ENCODE peak calls at places on chromosomes 3 and 15, in nine cellular contexts. One of them, this sample, is unnamed.

GRCh38 chr3:72474775-72475174 is 373.5 kb downstream of the SHQ1 start:
- DNase-seq in AG10803: no peak
- DNase-seq in WERI-Rb-1: no peak
- DNase-seq in ovary: no peak
- DNase-seq in suprapubic skin: no peak
- DNase-seq in cardiac fibroblast: no peak
- DNase-seq in dorsolateral prefrontal cortex: no peak
- DNase-seq in testis: no peak
- DNase-seq in pancreas: no peak
- DNase-seq in this sample: no peak

GRCh38 chr3:161567962-161568361 is 71.4 kb downstream of the OTOL1 start:
- DNase-seq in AG10803: peak
- DNase-seq in WERI-Rb-1: peak
- DNase-seq in ovary: no peak
- DNase-seq in suprapubic skin: no peak
- DNase-seq in cardiac fibroblast: no peak
- DNase-seq in dorsolateral prefrontal cortex: no peak
- DNase-seq in testis: no peak
- DNase-seq in pancreas: no peak
- DNase-seq in this sample: no peak

GRCh38 chr3:101070260-101071121 is 77.3 kb upstream of the ABI3BP start:
- DNase-seq in AG10803: no peak
- DNase-seq in WERI-Rb-1: peak
- DNase-seq in ovary: peak
- DNase-seq in suprapubic skin: no peak
- DNase-seq in cardiac fibroblast: peak
- DNase-seq in dorsolateral prefrontal cortex: no peak
- DNase-seq in testis: peak
- DNase-seq in pancreas: peak
- DNase-seq in this sample: peak

GRCh38 chr3:73226026-73226425 is 164.6 kb downstream of the EBLN2 start:
- DNase-seq in AG10803: peak
- DNase-seq in WERI-Rb-1: no peak
- DNase-seq in ovary: no peak
- DNase-seq in suprapubic skin: no peak
- DNase-seq in cardiac fibroblast: no peak
- DNase-seq in dorsolateral prefrontal cortex: no peak
- DNase-seq in testis: no peak
- DNase-seq in pancreas: no peak
- DNase-seq in this sample: no peak

GRCh38 chr3:156826896-156827882 is 1.0 kb downstream of the LEKR1 start:
- DNase-seq in AG10803: no peak
- DNase-seq in WERI-Rb-1: no peak
- DNase-seq in ovary: no peak
- DNase-seq in suprapubic skin: no peak
- DNase-seq in cardiac fibroblast: no peak
- DNase-seq in dorsolateral prefrontal cortex: no peak
- DNase-seq in testis: no peak
- DNase-seq in pancreas: no peak
- DNase-seq in this sample: no peak

GRCh38 chr3:113179235-113179829 is 32.0 kb upstream of the BOC start:
- DNase-seq in AG10803: peak
- DNase-seq in WERI-Rb-1: no peak
- DNase-seq in ovary: no peak
- DNase-seq in suprapubic skin: no peak
- DNase-seq in cardiac fibroblast: no peak
- DNase-seq in dorsolateral prefrontal cortex: no peak
- DNase-seq in testis: no peak
- DNase-seq in pancreas: no peak
- DNase-seq in this sample: peak

GRCh38 chr3:72836923-72837322 is 11.3 kb downstream of the SHQ1 start:
- DNase-seq in AG10803: peak
- DNase-seq in WERI-Rb-1: no peak
- DNase-seq in ovary: no peak
- DNase-seq in suprapubic skin: no peak
- DNase-seq in cardiac fibroblast: peak
- DNase-seq in dorsolateral prefrontal cortex: peak
- DNase-seq in testis: no peak
- DNase-seq in pancreas: peak
- DNase-seq in this sample: no peak

GRCh38 chr3:24683511-24684384 is 189.1 kb upstream of the THRB start:
- DNase-seq in AG10803: peak
- DNase-seq in WERI-Rb-1: no peak
- DNase-seq in ovary: no peak
- DNase-seq in suprapubic skin: no peak
- DNase-seq in cardiac fibroblast: peak
- DNase-seq in dorsolateral prefrontal cortex: no peak
- DNase-seq in testis: no peak
- DNase-seq in pancreas: no peak
- DNase-seq in this sample: no peak

GRCh38 chr15:39657714-39658113 is 76.8 kb downstream of the THBS1 start:
- DNase-seq in AG10803: peak
- DNase-seq in WERI-Rb-1: no peak
- DNase-seq in ovary: no peak
- DNase-seq in suprapubic skin: no peak
- DNase-seq in cardiac fibroblast: peak
- DNase-seq in dorsolateral prefrontal cortex: no peak
- DNase-seq in testis: no peak
- DNase-seq in pancreas: no peak
- DNase-seq in this sample: no peak

GRCh38 chr3:713225-713624 is 379.6 kb upstream of the CNTN6 start:
- DNase-seq in AG10803: no peak
- DNase-seq in WERI-Rb-1: no peak
- DNase-seq in ovary: no peak
- DNase-seq in suprapubic skin: no peak
- DNase-seq in cardiac fibroblast: no peak
- DNase-seq in dorsolateral prefrontal cortex: no peak
- DNase-seq in testis: no peak
- DNase-seq in pancreas: no peak
- DNase-seq in this sample: no peak

GRCh38 chr15:32942286-32942927 is 224.6 kb downstream of the GREM1 start:
- DNase-seq in AG10803: peak
- DNase-seq in WERI-Rb-1: no peak
- DNase-seq in ovary: no peak
- DNase-seq in suprapubic skin: no peak
- DNase-seq in cardiac fibroblast: no peak
- DNase-seq in dorsolateral prefrontal cortex: no peak
- DNase-seq in testis: no peak
- DNase-seq in pancreas: no peak
- DNase-seq in this sample: no peak

GRCh38 chr15:68352401-68353062 is 75.0 kb downstream of the FEM1B start:
- DNase-seq in AG10803: peak
- DNase-seq in WERI-Rb-1: no peak
- DNase-seq in ovary: no peak
- DNase-seq in suprapubic skin: no peak
- DNase-seq in cardiac fibroblast: peak
- DNase-seq in dorsolateral prefrontal cortex: no peak
- DNase-seq in testis: no peak
- DNase-seq in pancreas: no peak
- DNase-seq in this sample: no peak

GRCh38 chr3:149536429-149536828 is 61.9 kb downstream of the TM4SF4 start:
- DNase-seq in AG10803: peak
- DNase-seq in WERI-Rb-1: no peak
- DNase-seq in ovary: peak
- DNase-seq in suprapubic skin: no peak
- DNase-seq in cardiac fibroblast: peak
- DNase-seq in dorsolateral prefrontal cortex: no peak
- DNase-seq in testis: peak
- DNase-seq in pancreas: peak
- DNase-seq in this sample: peak

GRCh38 chr3:23493846-23494245 is 290.7 kb downstream of the UBE2E2 start:
- DNase-seq in AG10803: no peak
- DNase-seq in WERI-Rb-1: no peak
- DNase-seq in ovary: no peak
- DNase-seq in suprapubic skin: no peak
- DNase-seq in cardiac fibroblast: no peak
- DNase-seq in dorsolateral prefrontal cortex: no peak
- DNase-seq in testis: no peak
- DNase-seq in pancreas: no peak
- DNase-seq in this sample: no peak

GRCh38 chr15:47500823-47501222 is 216.5 kb upstream of the SEMA6D start:
- DNase-seq in AG10803: no peak
- DNase-seq in WERI-Rb-1: no peak
- DNase-seq in ovary: no peak
- DNase-seq in suprapubic skin: no peak
- DNase-seq in cardiac fibroblast: no peak
- DNase-seq in dorsolateral prefrontal cortex: no peak
- DNase-seq in testis: no peak
- DNase-seq in pancreas: no peak
- DNase-seq in this sample: no peak

DNA sequence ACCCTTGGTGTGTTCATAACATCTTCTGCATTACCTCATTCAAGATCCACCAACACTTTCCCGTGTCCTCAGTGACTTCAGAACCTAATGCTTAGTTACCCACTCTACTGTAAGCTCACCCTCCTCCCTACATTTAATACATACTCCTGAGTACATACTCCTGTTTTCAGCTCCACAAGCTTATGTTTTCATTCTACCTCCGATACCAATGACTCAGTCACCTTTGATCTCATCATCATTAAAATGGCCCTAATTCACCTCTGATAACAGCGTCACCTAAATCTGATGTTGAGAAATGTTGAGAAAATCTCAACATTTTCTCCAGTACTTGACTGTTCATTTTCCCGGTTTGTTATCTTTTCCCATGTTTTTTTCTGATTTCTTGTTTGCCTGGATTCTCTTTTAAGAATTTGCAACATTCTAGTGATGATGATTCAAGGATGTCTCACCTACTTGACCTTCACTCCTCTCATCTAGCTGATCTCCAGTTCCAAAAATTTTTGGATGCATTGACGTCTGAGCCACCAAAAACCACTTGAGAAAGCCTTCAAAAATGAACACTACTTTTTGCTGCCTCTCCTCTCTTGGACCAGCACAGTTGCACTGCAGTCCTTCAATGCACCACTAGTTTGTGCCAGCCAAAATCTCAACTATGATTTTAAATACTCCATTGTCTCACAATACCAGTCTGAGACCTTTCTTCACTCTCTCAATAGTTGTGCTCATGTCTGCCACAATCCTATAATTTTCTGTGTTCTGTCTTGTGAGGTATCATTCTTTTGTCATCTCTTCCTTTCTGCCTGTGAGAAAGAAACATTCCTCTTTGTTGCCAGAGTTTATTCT is 220.7 kb upstream of the SEMA6D start:
- DNase-seq in AG10803: no peak
- DNase-seq in WERI-Rb-1: no peak
- DNase-seq in ovary: no peak
- DNase-seq in suprapubic skin: no peak
- DNase-seq in cardiac fibroblast: no peak
- DNase-seq in dorsolateral prefrontal cortex: no peak
- DNase-seq in testis: no peak
- DNase-seq in pancreas: no peak
- DNase-seq in this sample: no peak
- TF ChIP-seq CTCF in AG10803: no peak
- TF ChIP-seq CTCF in WERI-Rb-1: no peak
- TF ChIP-seq CTCF in ovary: no peak
- TF ChIP-seq CTCF in suprapubic skin: no peak
- TF ChIP-seq CTCF in cardiac fibroblast: peak
- TF ChIP-seq CTCF in dorsolateral prefrontal cortex: no peak
- TF ChIP-seq CTCF in testis: no peak
- TF ChIP-seq CTCF in pancreas: no peak
- TF ChIP-seq CTCF in this sample: no peak

DNA sequence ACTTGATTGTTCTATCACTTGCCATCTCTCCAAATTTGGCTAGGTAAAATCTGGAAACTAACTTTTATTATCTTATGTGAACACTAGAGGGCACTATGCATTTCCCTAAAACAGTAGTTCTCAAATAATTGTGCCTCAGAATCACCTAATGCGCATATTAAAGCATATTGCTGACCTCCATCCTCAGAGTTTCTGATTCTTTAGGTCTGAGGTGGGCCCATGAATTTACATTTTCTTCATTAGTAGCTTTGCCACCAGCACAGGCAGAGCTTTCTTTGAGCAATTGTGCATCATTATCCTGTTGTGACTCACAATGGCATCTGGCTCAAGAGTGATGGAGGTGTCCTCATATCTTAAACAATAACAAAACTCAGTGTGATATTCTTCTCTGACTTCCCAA is 17.5 kb upstream of the BCHE start:
- DNase-seq in AG10803: no peak
- DNase-seq in WERI-Rb-1: no peak
- DNase-seq in ovary: no peak
- DNase-seq in suprapubic skin: no peak
- DNase-seq in cardiac fibroblast: peak
- DNase-seq in dorsolateral prefrontal cortex: no peak
- DNase-seq in testis: no peak
- DNase-seq in pancreas: no peak
- DNase-seq in this sample: no peak
- TF ChIP-seq CTCF in AG10803: peak
- TF ChIP-seq CTCF in WERI-Rb-1: peak
- TF ChIP-seq CTCF in ovary: no peak
- TF ChIP-seq CTCF in suprapubic skin: peak
- TF ChIP-seq CTCF in cardiac fibroblast: peak
- TF ChIP-seq CTCF in dorsolateral prefrontal cortex: peak
- TF ChIP-seq CTCF in testis: peak
- TF ChIP-seq CTCF in pancreas: peak
- TF ChIP-seq CTCF in this sample: peak

DNA sequence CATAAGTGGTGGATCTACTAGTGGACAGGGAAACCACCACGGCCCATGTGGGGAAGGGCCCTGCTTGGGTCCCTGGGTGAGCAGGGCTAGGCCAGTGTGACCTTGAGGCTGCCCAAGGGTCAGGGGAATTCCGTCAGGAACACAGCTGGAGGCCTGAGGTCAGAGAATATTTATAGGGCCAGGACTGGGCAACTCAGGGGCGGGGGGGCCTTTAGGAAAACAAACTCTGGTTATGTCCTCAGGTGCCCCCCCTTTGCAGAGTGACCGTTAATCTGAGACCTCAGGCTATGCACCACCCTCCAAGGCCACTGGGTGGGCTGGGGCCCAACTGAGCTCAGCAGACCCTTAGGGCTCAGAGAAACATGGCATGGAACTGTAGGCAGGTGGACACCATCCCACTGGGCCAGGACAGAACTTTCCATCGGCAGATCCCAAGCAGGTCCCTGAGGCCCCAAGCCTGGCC is 2.5 kb downstream of the TWF2 start:
- DNase-seq in AG10803: no peak
- DNase-seq in WERI-Rb-1: no peak
- DNase-seq in ovary: peak
- DNase-seq in suprapubic skin: no peak
- DNase-seq in cardiac fibroblast: no peak
- DNase-seq in dorsolateral prefrontal cortex: no peak
- DNase-seq in testis: no peak
- DNase-seq in pancreas: no peak
- DNase-seq in this sample: no peak
- TF ChIP-seq CTCF in AG10803: no peak
- TF ChIP-seq CTCF in WERI-Rb-1: no peak
- TF ChIP-seq CTCF in ovary: no peak
- TF ChIP-seq CTCF in suprapubic skin: no peak
- TF ChIP-seq CTCF in cardiac fibroblast: no peak
- TF ChIP-seq CTCF in dorsolateral prefrontal cortex: no peak
- TF ChIP-seq CTCF in testis: no peak
- TF ChIP-seq CTCF in pancreas: no peak
- TF ChIP-seq CTCF in this sample: no peak

DNA sequence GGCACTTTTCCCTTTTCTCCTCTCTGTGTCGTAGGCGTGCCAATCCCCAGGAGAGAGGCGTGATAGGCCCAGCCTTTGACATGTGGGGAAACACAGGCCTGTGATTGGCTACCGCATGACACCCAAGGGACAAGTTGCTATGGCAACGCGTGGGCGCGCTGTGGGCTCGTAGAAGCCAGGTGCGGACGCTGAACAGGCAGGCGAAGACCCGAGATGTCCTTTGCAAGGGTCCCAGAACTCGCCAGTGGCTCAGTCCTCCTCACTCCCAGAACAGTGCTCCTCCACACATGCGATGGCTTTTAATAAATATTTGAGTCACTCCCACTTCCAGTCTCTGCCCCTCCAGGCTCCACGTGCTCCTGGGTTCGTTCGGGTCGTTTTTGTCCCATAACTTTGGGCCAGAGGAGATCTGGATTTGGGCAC is 4.2 kb downstream of the SLC51B start:
- DNase-seq in AG10803: peak
- DNase-seq in WERI-Rb-1: peak
- DNase-seq in ovary: peak
- DNase-seq in suprapubic skin: peak
- DNase-seq in cardiac fibroblast: peak
- DNase-seq in dorsolateral prefrontal cortex: peak
- DNase-seq in testis: peak
- DNase-seq in pancreas: peak
- DNase-seq in this sample: peak
- TF ChIP-seq CTCF in AG10803: no peak
- TF ChIP-seq CTCF in WERI-Rb-1: no peak
- TF ChIP-seq CTCF in ovary: no peak
- TF ChIP-seq CTCF in suprapubic skin: no peak
- TF ChIP-seq CTCF in cardiac fibroblast: no peak
- TF ChIP-seq CTCF in dorsolateral prefrontal cortex: no peak
- TF ChIP-seq CTCF in testis: no peak
- TF ChIP-seq CTCF in pancreas: no peak
- TF ChIP-seq CTCF in this sample: no peak

This sample was measured in nephron progenitor cell.